ENCODE peak calls at places on chromosomes 12 and 14, in eight cellular contexts. G is stimulated activated CD4-positive, alpha-beta T cell treated with anti-CD3 and anti-CD28 coated beads, Interleukin-1b, Interleukin-23, amount 100 ng/mL, for 4 hours; Z is AG08396; F is GM23248; Q is Ammon's horn; C is activated naive CD4-positive, alpha-beta T cell treated with anti-CD3 and anti-CD28 coated beads, Interleukin-2, amount 10 ng/mL, durations not matched to agents 7 days and 5 days; B is NCI-H1092 treated with DMSO at 0.1 percent for 48 hours; S is activated CD8-positive, alpha-beta memory T cell treated with anti-CD3 and anti-CD28 coated beads, Interleukin-2, amount 50 U/mL, for 4 hours. J is an unnamed sample.

GRCh38 chr14:101563654-101564443 is 2.6 kb downstream of the DIO3 start:
- DNase-seq in G (no peak), Z (no peak), F (no peak), Q (no peak), C (no peak), B (no peak), S (no peak), J (no peak)

GRCh38 chr14:85528882-85529585 is 910 bp upstream of the FLRT2 start:
- DNase-seq in G (no peak), Z (peak), F (peak), Q (peak), C (no peak), B (no peak), S (no peak), J (peak)

GRCh38 chr14:89388853-89389252 is 28.2 kb downstream of the FOXN3 start:
- DNase-seq in G (no peak), Z (no peak), F (peak), Q (no peak), C (no peak), B (no peak), S (no peak), J (peak)

GRCh38 chr14:105908481-105908911 is 382.1 kb downstream of the TMEM121 start:
- DNase-seq in G (no peak), Z (no peak), F (no peak), Q (no peak), C (peak), B (no peak), S (no peak), J (no peak)

GRCh38 chr12:4939418-4940023 is 29.8 kb downstream of the KCNA1 start:
- DNase-seq in G (no peak), Z (peak), F (no peak), Q (no peak), C (no peak), B (peak), S (no peak), J (no peak)

GRCh38 chr12:121538699-121539061 is 42.1 kb downstream of the KDM2B start:
- DNase-seq in G (no peak), Z (peak), F (peak), Q (no peak), C (no peak), B (no peak), S (no peak), J (peak)

GRCh38 chr14:68685419-68686211 is 107.3 kb downstream of the ZFP36L1 start:
- DNase-seq in G (peak), Z (no peak), F (peak), Q (no peak), C (peak), B (no peak), S (peak), J (peak)

GRCh38 chr12:44031472-44032185 is 195.7 kb downstream of the TMEM117 start:
- DNase-seq in G (no peak), Z (no peak), F (no peak), Q (no peak), C (no peak), B (no peak), S (no peak), J (peak)

GRCh38 chr14:104111301-104112112 is 26.0 kb downstream of the ASPG start:
- DNase-seq in G (no peak), Z (no peak), F (no peak), Q (no peak), C (peak), B (no peak), S (peak), J (no peak)

GRCh38 chr14:38342803-38343202 is 86.9 kb upstream of the CLEC14A start:
- DNase-seq in G (no peak), Z (peak), F (peak), Q (no peak), C (no peak), B (no peak), S (no peak), J (no peak)

GRCh38 chr14:74977164-74977900 is 21.9 kb upstream of the PGF start:
- DNase-seq in G (no peak), Z (no peak), F (no peak), Q (no peak), C (no peak), B (no peak), S (no peak), J (no peak)

GRCh38 chr12:32777159-32777558 is 21.5 kb upstream of the YARS2 start:
- DNase-seq in G (no peak), Z (no peak), F (no peak), Q (no peak), C (no peak), B (no peak), S (no peak), J (no peak)

GRCh38 chr14:90720336-90720735 is 95.9 kb downstream of the TTC7B start:
- DNase-seq in G (no peak), Z (no peak), F (no peak), Q (peak), C (no peak), B (no peak), S (no peak), J (no peak)

GRCh38 chr14:52365071-52365470 is 51.0 kb downstream of the PTGER2 start:
- DNase-seq in G (no peak), Z (no peak), F (no peak), Q (no peak), C (no peak), B (no peak), S (no peak), J (no peak)

GRCh38 chr12:127773520-127773919 is 493.4 kb upstream of the TMEM132C start:
- DNase-seq in G (no peak), Z (no peak), F (no peak), Q (peak), C (no peak), B (peak), S (no peak), J (no peak)

GRCh38 chr12:113910751-113911272 is 55.3 kb downstream of the RBM19 start:
- DNase-seq in G (no peak), Z (no peak), F (no peak), Q (no peak), C (no peak), B (no peak), S (no peak), J (no peak)

GRCh38 chr12:116456683-116457082 is 102.5 kb upstream of the MAP1LC3B2 start:
- DNase-seq in G (no peak), Z (no peak), F (peak), Q (no peak), C (no peak), B (no peak), S (no peak), J (no peak)

GRCh38 chr14:24437736-24438067 is 4.9 kb downstream of the SDR39U1 start:
- DNase-seq in G (no peak), Z (no peak), F (no peak), Q (no peak), C (no peak), B (no peak), S (no peak), J (no peak)

GRCh38 chr14:72892103-72892878 is 1.6 kb downstream of the DPF3 start:
- DNase-seq in G (peak), Z (no peak), F (peak), Q (peak), C (peak), B (no peak), S (peak), J (peak)

GRCh38 chr12:110694330-110694891 is 5.5 kb upstream of the HVCN1 start:
- DNase-seq in G (no peak), Z (no peak), F (no peak), Q (peak), C (no peak), B (no peak), S (no peak), J (no peak)

GRCh38 chr12:74129702-74130101 is 407.9 kb upstream of the ATXN7L3B start:
- DNase-seq in G (no peak), Z (no peak), F (no peak), Q (no peak), C (no peak), B (no peak), S (no peak), J (no peak)

GRCh38 chr12:120862664-120863063 is 41.5 kb downstream of the SPPL3 start:
- DNase-seq in G (no peak), Z (no peak), F (no peak), Q (no peak), C (no peak), B (no peak), S (no peak), J (no peak)

GRCh38 chr12:113116875-113117274 is 18.7 kb downstream of the RASAL1 start:
- DNase-seq in G (no peak), Z (no peak), F (no peak), Q (no peak), C (no peak), B (no peak), S (no peak), J (no peak)

GRCh38 chr12:11663128-11663527 is 13.7 kb downstream of the ETV6 start:
- DNase-seq in G (no peak), Z (no peak), F (no peak), Q (peak), C (no peak), B (no peak), S (no peak), J (no peak)

GRCh38 chr12:23803547-23803946 is 145.9 kb downstream of the SOX5 start:
- DNase-seq in G (no peak), Z (no peak), F (no peak), Q (no peak), C (no peak), B (no peak), S (no peak), J (peak)

GRCh38 chr12:53147653-53148052 is 32.9 kb upstream of the ZNF740 start:
- DNase-seq in G (no peak), Z (no peak), F (no peak), Q (no peak), C (no peak), B (no peak), S (no peak), J (no peak)

GRCh38 chr14:93982684-93983007 is 6.3 kb upstream of the ASB2 start:
- DNase-seq in G (no peak), Z (no peak), F (no peak), Q (no peak), C (no peak), B (no peak), S (no peak), J (no peak)

GRCh38 chr12:104975621-104976343 is 10.3 kb upstream of the NOPCHAP1 start:
- DNase-seq in G (no peak), Z (peak), F (peak), Q (no peak), C (no peak), B (no peak), S (no peak), J (peak)

GRCh38 chr12:63782466-63782865 is 2.8 kb downstream of the RXYLT1 start:
- DNase-seq in G (no peak), Z (no peak), F (no peak), Q (no peak), C (no peak), B (no peak), S (no peak), J (no peak)

GRCh38 chr12:79555006-79555925 is 135.5 kb downstream of the PAWR start:
- DNase-seq in G (no peak), Z (peak), F (peak), Q (peak), C (no peak), B (peak), S (no peak), J (peak)

GRCh38 chr14:30194769-30195168 is 267.1 kb upstream of the PRKD1 start:
- DNase-seq in G (no peak), Z (peak), F (peak), Q (no peak), C (no peak), B (no peak), S (no peak), J (no peak)

GRCh38 chr14:99758121-99758871 is 34.9 kb upstream of the EML1 start:
- DNase-seq in G (no peak), Z (peak), F (peak), Q (no peak), C (no peak), B (no peak), S (no peak), J (peak)

J was measured in epithelial cell of esophagus.